ENCODE peak calls at places on chromosomes 4 and X, in five cellular contexts. M is A549, J is NCI-H2081, V is hepatocyte, U is GM23338. D is an unnamed sample.

GRCh38 chr4:110654254-110654635 is 31.4 kb upstream of the PITX2 start:
- DNase-seq in M (no peak), J (no peak), V (no peak), U (no peak), D (no peak)

GRCh38 chrX:46589977-46590723 is 16.6 kb downstream of the CHST7 start:
- DNase-seq in M (peak), J (no peak), V (no peak), U (no peak), D (no peak)

GRCh38 chrX:112687189-112687691 is 7.5 kb upstream of the LHFPL1 start:
- DNase-seq in M (no peak), J (no peak), V (no peak), U (no peak), D (no peak)

GRCh38 chrX:134753185-134754008 is 95.1 kb upstream of the PLAC1 start:
- DNase-seq in M (peak), J (no peak), V (no peak), U (no peak), D (no peak)

GRCh38 chrX:45788315-45788714 is 587.6 kb upstream of the DIPK2B start:
- DNase-seq in M (no peak), J (no peak), V (no peak), U (no peak), D (no peak)

GRCh38 chrX:44918722-44919121 is 45.7 kb downstream of the KDM6A start:
- DNase-seq in M (no peak), J (no peak), V (no peak), U (no peak), D (no peak)

GRCh38 chr4:134787315-134787714 is 585.7 kb upstream of the PABPC4L start:
- DNase-seq in M (no peak), J (no peak), V (no peak), U (no peak), D (no peak)

GRCh38 chr4:141275834-141276233 is 55.1 kb downstream of the ZNF330 start:
- DNase-seq in M (no peak), J (no peak), V (no peak), U (no peak), D (no peak)

GRCh38 chrX:67544871-67545771 is 1.3 kb downstream of the AR start:
- DNase-seq in M (peak), J (no peak), V (peak), U (peak), D (no peak)